ENCODE peak calls at places on chromosomes 3 and 15, in eight cellular contexts. One of them, this sample, is unnamed.

GRCh38 chr3:161558256-161558655 is 61.6 kb downstream of the OTOL1 start:
- DNase-seq in HCEC 1CT: no peak
- DNase-seq in AG20443: no peak
- DNase-seq in MM.1S: peak
- DNase-seq in tibial artery: no peak
- DNase-seq in Calu3: no peak
- DNase-seq in left lobe of liver: peak
- DNase-seq in stimulated activated CD4-positive, alpha-beta T cell treated with anti-CD3 and anti-CD28 coated beads, Interleukin-2, amount 100 ng/mL, for 48 hours: no peak
- DNase-seq in this sample: no peak

GRCh38 chr15:34001536-34001935 is 33.2 kb downstream of the CHRM5 start:
- DNase-seq in HCEC 1CT: no peak
- DNase-seq in AG20443: no peak
- DNase-seq in MM.1S: no peak
- DNase-seq in tibial artery: no peak
- DNase-seq in Calu3: no peak
- DNase-seq in left lobe of liver: no peak
- DNase-seq in stimulated activated CD4-positive, alpha-beta T cell treated with anti-CD3 and anti-CD28 coated beads, Interleukin-2, amount 100 ng/mL, for 48 hours: no peak
- DNase-seq in this sample: no peak

GRCh38 chr3:9883676-9884554 is 3.9 kb upstream of the CIDEC start:
- DNase-seq in HCEC 1CT: no peak
- DNase-seq in AG20443: peak
- DNase-seq in MM.1S: no peak
- DNase-seq in tibial artery: no peak
- DNase-seq in Calu3: no peak
- DNase-seq in left lobe of liver: no peak
- DNase-seq in stimulated activated CD4-positive, alpha-beta T cell treated with anti-CD3 and anti-CD28 coated beads, Interleukin-2, amount 100 ng/mL, for 48 hours: no peak
- DNase-seq in this sample: peak

GRCh38 chr3:188583476-188584161 is 429.7 kb downstream of the LPP start:
- DNase-seq in HCEC 1CT: no peak
- DNase-seq in AG20443: no peak
- DNase-seq in MM.1S: no peak
- DNase-seq in tibial artery: no peak
- DNase-seq in Calu3: no peak
- DNase-seq in left lobe of liver: peak
- DNase-seq in stimulated activated CD4-positive, alpha-beta T cell treated with anti-CD3 and anti-CD28 coated beads, Interleukin-2, amount 100 ng/mL, for 48 hours: peak
- DNase-seq in this sample: peak

GRCh38 chr15:34248190-34248589 is 23.4 kb downstream of the EMC4 start:
- DNase-seq in HCEC 1CT: no peak
- DNase-seq in AG20443: no peak
- DNase-seq in MM.1S: no peak
- DNase-seq in tibial artery: no peak
- DNase-seq in Calu3: no peak
- DNase-seq in left lobe of liver: no peak
- DNase-seq in stimulated activated CD4-positive, alpha-beta T cell treated with anti-CD3 and anti-CD28 coated beads, Interleukin-2, amount 100 ng/mL, for 48 hours: no peak
- DNase-seq in this sample: no peak

GRCh38 chr15:79296583-79296982 is 14.1 kb downstream of the ANKRD34C start:
- DNase-seq in HCEC 1CT: no peak
- DNase-seq in AG20443: no peak
- DNase-seq in MM.1S: peak
- DNase-seq in tibial artery: no peak
- DNase-seq in Calu3: no peak
- DNase-seq in left lobe of liver: no peak
- DNase-seq in stimulated activated CD4-positive, alpha-beta T cell treated with anti-CD3 and anti-CD28 coated beads, Interleukin-2, amount 100 ng/mL, for 48 hours: no peak
- DNase-seq in this sample: peak

GRCh38 chr15:38554354-38554753 is 10.3 kb downstream of the RASGRP1 start:
- DNase-seq in HCEC 1CT: no peak
- DNase-seq in AG20443: no peak
- DNase-seq in MM.1S: no peak
- DNase-seq in tibial artery: no peak
- DNase-seq in Calu3: no peak
- DNase-seq in left lobe of liver: no peak
- DNase-seq in stimulated activated CD4-positive, alpha-beta T cell treated with anti-CD3 and anti-CD28 coated beads, Interleukin-2, amount 100 ng/mL, for 48 hours: peak
- DNase-seq in this sample: no peak

GRCh38 chr3:67290424-67290823 is 292.3 kb downstream of the KBTBD8 start:
- DNase-seq in HCEC 1CT: no peak
- DNase-seq in AG20443: no peak
- DNase-seq in MM.1S: no peak
- DNase-seq in tibial artery: no peak
- DNase-seq in Calu3: no peak
- DNase-seq in left lobe of liver: no peak
- DNase-seq in stimulated activated CD4-positive, alpha-beta T cell treated with anti-CD3 and anti-CD28 coated beads, Interleukin-2, amount 100 ng/mL, for 48 hours: no peak
- DNase-seq in this sample: no peak

GRCh38 chr3:43273429-43273828 is 12.9 kb upstream of the SNRK start:
- DNase-seq in HCEC 1CT: no peak
- DNase-seq in AG20443: no peak
- DNase-seq in MM.1S: no peak
- DNase-seq in tibial artery: no peak
- DNase-seq in Calu3: no peak
- DNase-seq in left lobe of liver: no peak
- DNase-seq in stimulated activated CD4-positive, alpha-beta T cell treated with anti-CD3 and anti-CD28 coated beads, Interleukin-2, amount 100 ng/mL, for 48 hours: no peak
- DNase-seq in this sample: no peak

GRCh38 chr3:52636673-52637072 is 49.0 kb downstream of the PBRM1 start:
- DNase-seq in HCEC 1CT: no peak
- DNase-seq in AG20443: peak
- DNase-seq in MM.1S: no peak
- DNase-seq in tibial artery: no peak
- DNase-seq in Calu3: no peak
- DNase-seq in left lobe of liver: no peak
- DNase-seq in stimulated activated CD4-positive, alpha-beta T cell treated with anti-CD3 and anti-CD28 coated beads, Interleukin-2, amount 100 ng/mL, for 48 hours: no peak
- DNase-seq in this sample: peak

GRCh38 chr3:158532099-158532734 is 38.8 kb upstream of the MLF1 start:
- DNase-seq in HCEC 1CT: peak
- DNase-seq in AG20443: peak
- DNase-seq in MM.1S: peak
- DNase-seq in tibial artery: no peak
- DNase-seq in Calu3: peak
- DNase-seq in left lobe of liver: no peak
- DNase-seq in stimulated activated CD4-positive, alpha-beta T cell treated with anti-CD3 and anti-CD28 coated beads, Interleukin-2, amount 100 ng/mL, for 48 hours: no peak
- DNase-seq in this sample: peak

GRCh38 chr3:42473083-42473932 is 29.1 kb upstream of the VIPR1 start:
- DNase-seq in HCEC 1CT: no peak
- DNase-seq in AG20443: peak
- DNase-seq in MM.1S: no peak
- DNase-seq in tibial artery: no peak
- DNase-seq in Calu3: peak
- DNase-seq in left lobe of liver: no peak
- DNase-seq in stimulated activated CD4-positive, alpha-beta T cell treated with anti-CD3 and anti-CD28 coated beads, Interleukin-2, amount 100 ng/mL, for 48 hours: no peak
- DNase-seq in this sample: peak

This sample was measured in HT-29.